ENCODE peak calls at places on chromosomes 16 and 17, in four cellular contexts. I, X, G and D are unnamed samples.

GRCh38 chr16:61460020-61460419 is 576.2 kb downstream of the CDH8 start:
- DNase-seq in I (no peak), X (no peak), G (no peak), D (no peak)

GRCh38 chr16:85048921-85049562 is 21.4 kb downstream of the KIAA0513 start:
- DNase-seq in I (no peak), X (no peak), G (no peak), D (peak)

GRCh38 chr17:28575126-28575795 is 1.4 kb downstream of the ALDOC start:
- DNase-seq in I (no peak), X (no peak), G (no peak), D (peak)

GRCh38 chr16:57000271-57001025 is 11.1 kb downstream of the NLRC5 start:
- DNase-seq in I (no peak), X (peak), G (peak), D (no peak)

GRCh38 chr16:9597967-9598730 is 506.7 kb downstream of the HAPSTR1 start:
- DNase-seq in I (no peak), X (no peak), G (no peak), D (no peak)

GRCh38 chr17:67019126-67019507 is 25.2 kb upstream of the CACNG1 start:
- DNase-seq in I (no peak), X (no peak), G (no peak), D (peak)

GRCh38 chr17:16080366-16080765 is 80.7 kb downstream of the TTC19 start:
- DNase-seq in I (no peak), X (no peak), G (no peak), D (no peak)

GRCh38 chr17:57475786-57476185 is 219.5 kb downstream of the MSI2 start:
- DNase-seq in I (no peak), X (no peak), G (no peak), D (no peak)

GRCh38 chr17:77737442-77738265 is 220.8 kb upstream of the TNRC6C start:
- DNase-seq in I (no peak), X (no peak), G (peak), D (no peak)

GRCh38 chr17:15945493-15946209 is 721 bp downstream of the ADORA2B start:
- DNase-seq in I (peak), X (peak), G (no peak), D (no peak)

GRCh38 chr16:80591071-80591935 is 50.5 kb downstream of the DYNLRB2 start:
- DNase-seq in I (no peak), X (no peak), G (no peak), D (no peak)

GRCh38 chr17:13920413-13920812 is 148.9 kb upstream of the COX10 start:
- DNase-seq in I (no peak), X (no peak), G (no peak), D (no peak)

GRCh38 chr16:65244811-65245210 is 122.9 kb upstream of the CDH11 start:
- DNase-seq in I (no peak), X (no peak), G (no peak), D (no peak)

GRCh38 chr16:68644303-68644702 is 807 bp upstream of the CDH3 start:
- DNase-seq in I (peak), X (no peak), G (no peak), D (no peak)

GRCh38 chr16:56625943-56626654 is 518 bp downstream of the MT1E start:
- DNase-seq in I (no peak), X (no peak), G (no peak), D (no peak)

GRCh38 chr17:12041316-12041715 is 20.6 kb downstream of the MAP2K4 start:
- DNase-seq in I (no peak), X (peak), G (no peak), D (no peak)

GRCh38 chr17:1861391-1862010 is 31.7 kb downstream of the RPA1 start:
- DNase-seq in I (no peak), X (no peak), G (no peak), D (no peak)

GRCh38 chr16:78094166-78094565 is 5.3 kb upstream of the WWOX start:
- DNase-seq in I (no peak), X (no peak), G (no peak), D (no peak)

GRCh38 chr16:75305364-75306101 is 54.1 kb upstream of the BCAR1 start:
- DNase-seq in I (peak), X (peak), G (peak), D (peak)

GRCh38 chr16:7182510-7183109 is 150.0 kb upstream of the RBFOX1 start:
- DNase-seq in I (peak), X (no peak), G (no peak), D (no peak)

GRCh38 chr16:88468289-88469129 is 15.4 kb downstream of the ZFPM1 start:
- DNase-seq in I (peak), X (peak), G (peak), D (peak)

GRCh38 chr17:38584350-38584925 is 21.3 kb downstream of the SRCIN1 start:
- DNase-seq in I (peak), X (peak), G (peak), D (peak)

GRCh38 chr16:67234180-67234597 is 7.3 kb downstream of the TMEM208 start:
- DNase-seq in I (no peak), X (no peak), G (no peak), D (no peak)

GRCh38 chr16:79713609-79714309 is 113.2 kb upstream of the MAF start:
- DNase-seq in I (no peak), X (no peak), G (no peak), D (no peak)

GRCh38 chr17:39754958-39755549 is 17.3 kb downstream of the GRB7 start:
- DNase-seq in I (no peak), X (no peak), G (no peak), D (no peak)

GRCh38 chr17:74125160-74125559 is 78.3 kb upstream of the RPL38 start:
- DNase-seq in I (no peak), X (no peak), G (no peak), D (no peak)

GRCh38 chr17:44915321-44915726 is at the start of gene GFAP:
- DNase-seq in I (no peak), X (no peak), G (no peak), D (no peak)

GRCh38 chr16:74035816-74036215 is 260.8 kb upstream of the PSMD7 start:
- DNase-seq in I (peak), X (peak), G (no peak), D (peak)

GRCh38 chr16:1707193-1707790 is 1.3 kb downstream of the MAPK8IP3 start:
- DNase-seq in I (peak), X (no peak), G (no peak), D (no peak)